ENCODE peak calls at places on chromosome 21, in four cellular contexts. A is Peyer's patch; J is uterus; U is CD8-positive, alpha-beta T cell. G is an unnamed sample. For H3K9me3 and H3K27me3, the result is how much of the 10 kb centered on the place peaks cover.

GRCh38 chr21:34537838-34538237 is 25.8 kb upstream of the KCNE1 start:
- DNase-seq in U (no peak), J (no peak), A (no peak), G (no peak)

GRCh38 chr21:18832950-18833349 is 429.4 kb upstream of the TMPRSS15 start:
- DNase-seq in U (no peak), A (no peak), J (no peak), G (no peak)

GRCh38 chr21:42556476-42556875 is 42.8 kb downstream of the SLC37A1 start:
- DNase-seq in A (no peak), J (peak), U (no peak), G (no peak)

GRCh38 chr21:35198004-35198403 is 148.9 kb upstream of the RUNX1 start:
- DNase-seq in J (no peak), U (no peak), A (no peak), G (no peak)

GRCh38 chr21:21002137-21002536 is 3.9 kb downstream of the NCAM2 start:
- DNase-seq in J (no peak), U (no peak), A (no peak), G (no peak)

GRCh38 chr21:42650441-42651421 is 2.7 kb upstream of the PDE9A start:
- DNase-seq in U (no peak), J (no peak), A (peak), G (peak)

GRCh38 chr21:35428041-35428400 is 378.9 kb upstream of the RUNX1 start:
- DNase-seq in U (no peak), J (no peak), A (no peak), G (no peak)

GRCh38 chr21:34946385-34947121 is 102.5 kb downstream of the RUNX1 start:
- DNase-seq in J (no peak), U (no peak), A (no peak), G (no peak)

GRCh38 chr21:26865857-26866256 is 20.6 kb upstream of the ADAMTS1 start:
- DNase-seq in J (no peak), U (no peak), A (no peak), G (no peak)

GRCh38 chr21:37266515-37267221 is 466 bp downstream of the VPS26C start:
- DNase-seq in A (no peak), U (no peak), J (no peak), G (no peak)

GRCh38 chr21:36429672-36430546 is 44.7 kb downstream of the CHAF1B start:
- DNase-seq in U (peak), J (peak), A (no peak), G (peak)

GRCh38 chr21:43342301-43342881 is 84.5 kb downstream of the SIK1 start:
- DNase-seq in A (no peak), J (no peak), U (no peak), G (no peak)

GRCh38 chr21:33029512-33029921 is 3.8 kb downstream of the OLIG2 start:
- DNase-seq in U (no peak), A (no peak), J (no peak), G (no peak)

GRCh38 chr21:30684506-30684905 is 34.1 kb downstream of the KRTAP21-3 start:
- DNase-seq in U (no peak), A (no peak), J (no peak), G (no peak)

GRCh38 chr21:43854773-43855633 is 10.0 kb upstream of the AGPAT3 start:
- DNase-seq in J (no peak), U (no peak), A (no peak), G (no peak)

GRCh38 chr21:34126691-34127090 is 53.3 kb downstream of the MRPS6 start:
- DNase-seq in J (no peak), A (no peak), U (no peak), G (no peak)

GRCh38 chr21:29146726-29147125 is 16.3 kb downstream of the MAP3K7CL start:
- DNase-seq in U (no peak), J (no peak), A (no peak), G (no peak)

GRCh38 chr21:34962586-34963222 is 86.4 kb downstream of the RUNX1 start:
- DNase-seq in A (no peak), J (no peak), U (no peak), G (no peak)

GRCh38 chr21:17495680-17496079 is 17.2 kb upstream of the CXADR start:
- DNase-seq in U (no peak), J (no peak), A (no peak), G (no peak)

GRCh38 chr21:43015906-43016540 is 41.7 kb downstream of the PKNOX1 start:
- DNase-seq in J (no peak), U (no peak), A (no peak), G (no peak)

GRCh38 chr21:33854604-33855003 is 61.0 kb downstream of the ATP5PO start:
- DNase-seq in J (no peak), U (no peak), A (no peak), G (no peak)

GRCh38 chr21:24840287-24840686 is 767.0 kb downstream of the MRPL39 start:
- DNase-seq in J (no peak), A (no peak), U (no peak), G (no peak)

GRCh38 chr21:35048183-35048601 is 910 bp downstream of the RUNX1 start:
- DNase-seq in U (peak), A (no peak), J (no peak), G (no peak)

GRCh38 chr21:21148009-21148408 is 149.8 kb downstream of the NCAM2 start:
- DNase-seq in U (no peak), J (no peak), A (no peak), G (no peak)

GRCh38 chr21:35338881-35339632 is 290.0 kb upstream of the RUNX1 start:
- DNase-seq in J (no peak), A (no peak), U (no peak), G (no peak)

GRCh38 chr21:36733857-36734256 is 34.9 kb downstream of the SIM2 start:
- DNase-seq in U (no peak), A (no peak), J (no peak), G (peak)

GRCh38 chr21:33444499-33444898 is 35.3 kb downstream of the TMEM50B start:
- DNase-seq in J (no peak), A (no peak), U (no peak), G (no peak)

GRCh38 chr21:36255650-36256047 is 64.3 kb upstream of the MORC3 start:
- DNase-seq in U (no peak), J (no peak), A (no peak), G (no peak)

GRCh38 chr21:33039542-33039941 is 13.8 kb downstream of the OLIG2 start:
- DNase-seq in J (no peak), U (no peak), A (no peak), G (no peak)

GRCh38 chr21:25457411-25457810 is 149.9 kb downstream of the MRPL39 start:
- DNase-seq in U (no peak), A (no peak), J (no peak), G (no peak)

GRCh38 chr21:15298306-15298705 is 233.5 kb upstream of the NRIP1 start:
- DNase-seq in A (no peak), U (no peak), J (no peak), G (no peak)

GRCh38 chr21:43697758-43698643 is 20.9 kb upstream of the PDXK start:
- DNase-seq in J (no peak), U (no peak), A (no peak), G (no peak)

DNA sequence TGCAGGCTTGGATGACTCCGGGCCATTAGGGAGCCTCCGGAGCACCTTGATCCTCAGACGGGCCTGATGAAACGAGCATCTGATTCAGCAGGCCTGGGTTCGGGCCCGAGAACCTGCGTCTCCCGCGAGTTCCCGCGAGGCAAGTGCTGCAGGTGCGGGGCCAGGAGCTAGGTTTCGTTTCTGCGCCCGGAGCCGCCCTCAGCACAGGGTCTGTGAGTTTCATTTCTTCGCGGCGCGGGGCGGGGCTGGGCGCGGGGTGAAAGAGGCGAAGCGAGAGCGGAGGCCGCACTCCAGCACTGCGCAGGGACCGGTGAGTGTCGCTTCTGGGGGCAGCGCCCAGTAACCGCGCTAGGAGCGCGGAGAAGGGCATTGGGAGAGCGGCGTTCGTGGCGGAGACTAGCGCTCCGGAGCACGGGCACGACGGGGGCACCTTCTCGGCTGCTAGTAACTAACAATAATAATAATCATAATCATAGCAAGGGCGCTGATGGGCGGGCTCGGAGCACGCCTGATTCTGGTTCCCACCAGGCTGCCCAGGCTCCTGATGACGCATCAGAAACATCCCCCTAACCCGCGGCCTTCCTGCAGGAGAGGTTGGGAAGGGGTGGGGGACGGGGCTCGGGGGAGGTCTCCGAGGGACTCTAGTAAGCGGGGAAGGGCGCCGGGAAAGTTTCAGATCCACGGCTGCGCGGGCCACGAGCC is at the start of gene MX1:
- DNase-seq in J (peak), A (peak), U (peak), G (peak)
- H3K9me3 ChIP-seq in J (under half), A (under half), U (under half), G (under half)

GRCh38 chr21:38696617-38697016 is 109.1 kb upstream of the ETS2 start:
- DNase-seq in J (no peak), A (no peak), U (no peak), G (no peak)

GRCh38 chr21:38699048-38699447 is 106.7 kb upstream of the ETS2 start:
- DNase-seq in U (no peak), J (no peak), A (no peak), G (no peak)

DNA sequence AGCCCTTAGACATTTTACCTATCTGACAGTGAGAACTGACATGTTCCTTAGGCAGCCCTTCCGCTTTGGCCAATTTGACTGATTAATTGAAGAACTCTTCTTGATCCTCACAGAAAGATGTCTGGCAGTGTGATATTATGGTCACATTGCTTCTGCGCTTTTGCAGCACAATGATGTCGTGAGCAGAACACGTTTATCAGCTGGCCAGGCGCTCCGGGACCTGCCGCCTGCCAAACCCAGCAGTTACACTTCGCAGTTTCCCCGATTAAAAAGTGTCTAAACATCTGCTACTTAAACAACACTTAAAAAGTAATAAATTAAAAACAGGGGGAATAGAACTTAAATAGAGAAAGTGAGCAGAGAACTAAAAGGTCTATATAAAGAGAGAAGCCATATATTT is 103.5 kb upstream of the ETS2 start:
- DNase-seq in U (no peak), A (no peak), J (no peak), G (no peak)
- H3K27me3 ChIP-seq in U (under half), A (under half), J (under half), G (under half)

DNA sequence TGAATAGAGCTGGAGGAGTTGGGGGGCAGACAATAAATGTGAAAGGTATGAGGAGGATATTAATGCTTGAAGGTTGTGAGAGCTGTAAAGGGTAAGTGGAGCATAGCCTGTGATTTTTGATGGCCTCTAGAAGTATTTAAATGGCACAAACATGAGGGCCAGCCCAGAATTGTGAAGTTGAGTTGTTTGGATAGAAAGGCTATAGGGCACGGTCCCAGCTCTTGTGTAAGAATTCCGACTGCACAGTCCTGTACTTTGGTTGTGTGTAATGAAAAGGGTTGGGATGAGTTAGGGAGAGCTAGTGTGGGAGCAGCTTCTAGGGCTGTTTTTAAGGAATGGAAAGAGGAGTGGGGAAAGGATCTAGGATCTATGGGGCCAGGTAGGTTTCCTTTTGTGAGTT is 665.5 kb downstream of the USP25 start:
- DNase-seq in U (no peak), J (no peak), A (no peak), G (no peak)
- H3K4me3 ChIP-seq in U (no peak), J (no peak), A (no peak), G (no peak)

GRCh38 chr21:40730051-40730760 is 116.8 kb downstream of the DSCAM start:
- DNase-seq in U (no peak), A (no peak), J (no peak), G (no peak)
- H3K9me3 ChIP-seq in U (under half), A (under half), J (under half), G (under half)

GRCh38 chr21:44924611-44925010 is 3.9 kb upstream of the ITGB2 start:
- DNase-seq in U (peak), A (no peak), J (no peak), G (no peak)
- H3K27me3 ChIP-seq in U (under half), A (under half), J (under half), G (under half)

DNA sequence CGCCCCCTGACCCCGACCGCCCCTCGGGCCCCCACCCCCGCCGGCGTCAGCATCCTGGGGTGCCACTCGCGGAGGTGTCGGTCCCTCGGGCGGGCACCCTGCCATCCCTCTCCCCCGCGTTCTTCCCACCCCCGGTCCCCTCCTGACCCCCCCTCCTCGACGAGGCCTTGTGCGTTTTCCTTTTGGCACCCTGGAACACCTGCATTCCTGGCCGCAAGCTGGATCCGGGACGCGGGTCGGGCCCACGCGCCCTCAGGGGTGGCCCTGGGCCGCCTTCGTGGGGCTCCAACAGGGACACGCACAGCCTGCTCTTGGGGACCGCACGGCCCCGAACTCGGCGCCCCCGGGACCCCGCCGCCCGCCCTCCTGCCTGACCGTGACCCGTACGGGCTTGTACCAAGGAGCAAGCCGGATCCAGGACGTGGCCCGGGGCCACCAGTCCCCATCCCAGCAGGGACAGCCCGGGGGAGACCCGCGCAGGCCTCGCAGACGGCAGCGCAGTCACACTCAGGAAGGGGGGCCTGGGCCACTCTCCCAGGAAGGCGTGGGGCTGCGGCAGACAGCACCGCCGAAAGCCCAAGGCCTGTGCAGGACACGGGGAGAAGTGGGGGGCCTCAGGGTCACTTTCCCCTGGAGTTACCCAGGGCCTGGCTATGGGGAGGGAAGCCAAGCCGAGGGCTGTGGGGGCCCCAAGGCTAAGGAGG is 579 bp upstream of the SLC19A1 start:
- DNase-seq in U (no peak), A (peak), J (peak), G (peak)
- H3K4me3 ChIP-seq in U (peak), A (peak), J (peak), G (peak)

GRCh38 chr21:31721381-31721780 is 10.5 kb downstream of the SCAF4 start:
- DNase-seq in J (no peak), U (no peak), A (no peak), G (no peak)
- H3K9me3 ChIP-seq in J (under half), U (under half), A (under half), G (under half)

G was measured in aorta.